ENCODE peak calls at places on chromosomes 5 and 9, in five cellular contexts. T is BE2C, F is coronary artery, M is neural progenitor cell, H is GM12878. R is an unnamed sample.

GRCh38 chr5:128682669-128683068 is 144.6 kb upstream of the FBN2 start:
- DNase-seq in T (no peak), F (no peak), M (no peak), H (no peak), R (no peak)

GRCh38 chr5:87164409-87164808 is 103.3 kb upstream of the RASA1 start:
- DNase-seq in F (no peak), T (no peak), M (no peak), H (no peak), R (no peak)

GRCh38 chr9:97694768-97695167 is 2.4 kb downstream of the XPA start:
- DNase-seq in M (no peak), H (no peak), F (no peak), T (no peak), R (no peak)

GRCh38 chr5:171418316-171418981 is 998 bp upstream of the FGF18 start:
- DNase-seq in M (peak), F (peak), T (peak), H (no peak), R (peak)

GRCh38 chr5:94009161-94009560 is 267.8 kb upstream of the POU5F2 start:
- DNase-seq in M (no peak), F (no peak), H (no peak), T (no peak), R (no peak)

GRCh38 chr5:119009131-119009530 is 20.8 kb upstream of the DTWD2 start:
- DNase-seq in H (no peak), T (no peak), M (no peak), F (no peak), R (no peak)

GRCh38 chr9:98010450-98010849 is 27.3 kb downstream of the ANP32B start:
- DNase-seq in F (no peak), T (no peak), M (peak), H (no peak), R (no peak)

GRCh38 chr5:33810491-33811120 is 81.2 kb downstream of the ADAMTS12 start:
- DNase-seq in F (no peak), H (no peak), M (no peak), T (no peak), R (no peak)

GRCh38 chr5:56898213-56898612 is 11.2 kb upstream of the SETD9 start:
- DNase-seq in T (no peak), M (no peak), H (no peak), F (no peak), R (no peak)

GRCh38 chr5:56896761-56897160 is 12.6 kb upstream of the SETD9 start:
- DNase-seq in T (no peak), M (no peak), H (no peak), F (no peak), R (no peak)

DNA sequence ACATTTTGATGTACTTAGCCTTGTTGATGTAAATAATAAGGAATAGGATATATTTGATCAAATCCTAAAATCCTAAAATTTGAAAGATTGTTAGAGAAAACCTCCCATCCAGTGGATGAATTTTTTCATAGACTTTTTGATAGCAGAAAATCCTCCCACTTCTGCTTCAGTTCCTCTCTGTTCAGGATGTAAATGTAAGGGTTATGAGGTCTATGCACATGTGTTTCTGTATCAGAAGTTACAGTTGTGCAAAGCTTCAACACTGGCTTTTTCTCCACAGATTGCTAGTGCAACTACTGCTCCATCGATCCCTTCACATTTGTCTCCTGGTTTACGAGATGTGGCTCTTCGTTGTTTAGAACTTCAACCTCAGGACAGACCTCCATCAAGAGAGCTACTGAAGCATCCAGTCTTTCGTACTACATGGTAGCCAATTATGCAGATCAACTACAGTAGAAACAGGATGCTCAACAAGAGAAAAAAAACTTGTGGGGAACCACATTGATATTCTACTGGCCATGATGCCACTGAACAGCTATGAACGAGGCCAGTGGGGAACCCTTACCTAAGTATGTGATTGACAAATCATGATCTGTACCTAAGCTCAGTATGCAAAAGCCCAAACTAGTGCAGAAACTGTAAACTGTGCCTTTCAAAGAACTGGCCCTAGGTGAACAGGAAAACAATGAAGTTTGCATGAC is 16.0 kb upstream of the SETD9 start:
- DNase-seq in F (no peak), T (no peak), M (no peak), H (no peak), R (no peak)
- TF ChIP-seq CTCF in F (no peak), T (no peak), M (no peak), H (no peak), R (no peak)

GRCh38 chr9:133360400-133361393 is 4.3 kb downstream of the SURF2 start:
- DNase-seq in F (no peak), M (no peak), H (no peak), T (no peak), R (no peak)

GRCh38 chr9:133362359-133363044 is 6.2 kb downstream of the SURF2 start:
- DNase-seq in F (no peak), H (no peak), M (no peak), T (no peak), R (no peak)

GRCh38 chr9:133361507-133362092 is 5.2 kb downstream of the SURF2 start:
- DNase-seq in T (no peak), M (no peak), F (no peak), H (no peak), R (no peak)

GRCh38 chr9:133357656-133358055 is 1.3 kb downstream of the SURF2 start:
- DNase-seq in H (no peak), F (no peak), M (no peak), T (no peak), R (no peak)

DNA sequence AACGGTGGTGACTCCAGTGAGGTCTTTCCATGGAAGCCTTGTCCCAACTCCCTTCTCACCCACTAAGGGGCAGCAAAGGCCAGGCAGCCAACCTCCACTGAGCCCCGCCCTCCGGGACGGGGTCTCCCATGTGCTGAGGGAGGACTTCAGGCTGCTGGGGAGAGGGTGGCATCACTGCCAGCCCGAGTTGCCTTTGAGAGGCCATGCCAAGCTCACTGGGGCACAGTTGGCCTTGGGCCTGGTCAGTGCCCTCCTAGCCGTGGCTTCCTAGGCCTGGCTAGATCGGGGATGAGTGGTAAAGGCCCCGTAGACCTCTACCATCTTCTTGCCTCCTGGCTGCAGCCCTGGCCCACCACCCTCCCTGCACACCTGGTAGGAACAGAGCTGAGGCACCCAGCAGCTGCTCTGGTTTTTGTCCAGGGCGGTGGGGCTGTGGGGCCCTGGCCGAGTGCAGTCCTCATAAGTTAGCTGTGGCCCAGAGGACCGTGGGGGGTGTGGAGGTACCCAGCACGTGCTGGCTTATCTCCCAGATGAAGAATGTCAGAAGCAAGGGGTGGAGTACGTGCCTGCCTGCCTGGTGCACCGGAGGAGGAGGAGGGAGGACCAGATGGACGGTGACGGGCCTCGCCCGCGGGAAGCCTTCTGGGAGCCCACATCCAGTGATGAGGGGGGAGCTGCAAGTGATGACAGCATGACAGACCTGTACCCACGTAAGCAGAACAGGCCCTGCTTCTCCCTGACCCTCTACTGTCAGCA is 3.2 kb downstream of the SURF2 start:
- DNase-seq in H (no peak), T (peak), M (peak), F (no peak), R (peak)
- TF ChIP-seq CTCF in H (peak), T (peak), M (peak), F (no peak), R (no peak)

GRCh38 chr9:108443741-108444140 is 412.0 kb downstream of the ACTL7B start:
- DNase-seq in M (no peak), T (no peak), F (no peak), H (no peak), R (no peak)
- TF ChIP-seq CTCF in M (no peak), T (no peak), F (no peak), H (no peak), R (no peak)

GRCh38 chr9:68731857-68732256 is 26.8 kb downstream of the PIP5K1B start:
- DNase-seq in H (no peak), T (no peak), F (no peak), M (no peak), R (no peak)

GRCh38 chr9:68730570-68731227 is 25.7 kb downstream of the PIP5K1B start:
- DNase-seq in T (no peak), H (no peak), F (no peak), M (no peak), R (no peak)

GRCh38 chr9:68732405-68733020 is 27.5 kb downstream of the PIP5K1B start:
- DNase-seq in M (no peak), T (no peak), F (no peak), H (no peak), R (no peak)

GRCh38 chr9:68728731-68729130 is 23.7 kb downstream of the PIP5K1B start:
- DNase-seq in F (no peak), T (no peak), H (no peak), M (no peak), R (no peak)

GRCh38 chr9:68733021-68733405 is 28.0 kb downstream of the PIP5K1B start:
- DNase-seq in T (no peak), H (no peak), M (no peak), F (no peak), R (no peak)
- TF ChIP-seq CTCF in T (no peak), H (no peak), M (no peak), F (no peak), R (no peak)

DNA sequence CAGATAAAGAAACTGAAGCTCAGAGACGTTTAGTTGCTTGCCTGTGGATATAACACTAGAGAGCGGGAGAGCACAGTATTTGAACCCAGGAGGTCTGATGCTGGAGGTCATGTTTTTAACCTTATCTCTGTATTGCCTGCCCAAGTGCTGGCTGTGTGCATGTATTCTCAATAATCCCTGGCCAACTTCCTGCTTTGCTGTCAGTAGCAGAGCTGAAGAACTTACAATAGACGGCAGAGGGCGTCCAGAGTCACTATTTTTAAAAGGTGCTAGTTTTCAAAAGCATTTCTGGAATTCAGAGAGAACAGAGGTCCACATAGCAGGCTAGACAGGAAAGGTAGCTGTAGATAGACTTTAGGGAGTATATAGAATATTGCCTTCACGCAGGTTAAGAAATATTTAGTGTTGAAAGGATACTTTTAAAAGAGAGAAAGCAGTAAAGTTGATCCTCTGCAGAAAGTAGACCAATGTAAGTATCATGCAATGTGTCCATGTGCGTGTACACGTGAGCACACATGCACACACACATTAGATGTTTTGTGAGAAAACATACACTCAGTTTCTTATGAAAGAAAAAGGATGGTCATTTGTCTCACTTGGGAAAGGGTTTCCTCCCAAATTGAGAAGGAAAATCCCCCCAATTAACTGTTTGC is 46.3 kb downstream of the PTCD2 start:
- DNase-seq in H (peak), M (peak), T (peak), F (no peak), R (peak)
- TF ChIP-seq CTCF in H (peak), M (peak), T (peak), F (peak), R (peak)

R was measured in nephron progenitor cell.